ENCODE peak calls at places on chromosomes 7 and 10, in ten cellular contexts. E is iPS DF 6.9; V is SJSA1; H is CD4-positive, alpha-beta memory T cell; D is GM23248; Y is IMR-90; I is mesenchymal stem cell; X is GM23338; F is CD4-positive, CD25-positive, alpha-beta regulatory T cell; J is left ventricle myocardium inferior. T is an unnamed sample.

GRCh38 chr10:128912568-128913311 is 554.3 kb upstream of the MGMT start:
- DNase-seq in E (no peak), V (no peak), H (no peak), D (no peak), Y (no peak), I (no peak), X (no peak), F (no peak), J (no peak), T (no peak)

GRCh38 chr10:124646483-124647352 is 97.5 kb downstream of the FAM53B start:
- DNase-seq in E (no peak), V (no peak), H (no peak), D (peak; percentile 81), Y (peak; percentile 88), I (peak; percentile 80), X (no peak), F (no peak), J (peak; percentile 80), T (peak; percentile 92)

GRCh38 chr10:19724287-19724686 is 91.9 kb upstream of the PLXDC2 start:
- DNase-seq in E (no peak), V (no peak), H (no peak), D (no peak), Y (no peak), I (no peak), X (no peak), F (no peak), J (no peak), T (no peak)

GRCh38 chr7:73652541-73652949 is 15.1 kb upstream of the VPS37D start:
- DNase-seq in E (no peak), V (no peak), H (no peak), D (no peak), Y (no peak), I (no peak), X (no peak), F (no peak), J (no peak), T (no peak)

GRCh38 chr10:10542368-10542961 is 475.2 kb upstream of the CELF2 start:
- DNase-seq in E (no peak), V (no peak), H (no peak), D (peak; percentile 3), Y (peak; percentile 15), I (no peak), X (no peak), F (no peak), J (no peak), T (no peak)

GRCh38 chr7:134458341-134458805 is 527 bp downstream of the AKR1B1 start:
- DNase-seq in E (no peak), V (peak; percentile 71), H (peak; percentile 47), D (peak; percentile 78), Y (peak; percentile 34), I (peak; percentile 63), X (peak; percentile 79), F (peak; percentile 33), J (peak; percentile 42), T (peak; percentile 72)

GRCh38 chr10:102501201-102502028 is 1.1 kb downstream of the ACTR1A start:
- DNase-seq in E (no peak), V (peak; percentile 21), H (no peak), D (peak; percentile 56), Y (peak; percentile 25), I (no peak), X (peak; percentile 26), F (no peak), J (no peak), T (no peak)

GRCh38 chr7:134866581-134866980 is 87.1 kb downstream of the CALD1 start:
- DNase-seq in E (no peak), V (peak; percentile 37), H (no peak), D (peak; percentile 38), Y (peak; percentile 55), I (peak; percentile 77), X (peak; percentile 32), F (no peak), J (no peak), T (no peak)

GRCh38 chr7:20238754-20239324 is 21.7 kb upstream of the MACC1 start:
- DNase-seq in E (no peak), V (no peak), H (no peak), D (no peak), Y (no peak), I (no peak), X (no peak), F (no peak), J (no peak), T (peak; percentile 30)

GRCh38 chr10:93816123-93816747 is 58.5 kb downstream of the LGI1 start:
- DNase-seq in E (peak; percentile 50), V (peak; percentile 61), H (peak; percentile 9), D (peak; percentile 84), Y (peak; percentile 47), I (peak; percentile 79), X (peak; percentile 76), F (no peak), J (peak; percentile 36), T (peak; percentile 86)

GRCh38 chr7:83832009-83832408 is 183.1 kb upstream of the SEMA3E start:
- DNase-seq in E (no peak), V (no peak), H (no peak), D (no peak), Y (no peak), I (no peak), X (no peak), F (no peak), J (no peak), T (no peak)

GRCh38 chr10:112732277-112732891 is 217.7 kb upstream of the TCF7L2 start:
- DNase-seq in E (no peak), V (peak; percentile 33), H (no peak), D (peak; percentile 41), Y (no peak), I (peak; percentile 34), X (no peak), F (no peak), J (no peak), T (no peak)

GRCh38 chr7:115024276-115024675 is 102.4 kb downstream of the MDFIC start:
- DNase-seq in E (no peak), V (no peak), H (no peak), D (no peak), Y (no peak), I (no peak), X (no peak), F (no peak), J (no peak), T (no peak)

GRCh38 chr7:31087351-31087750 is 35.2 kb downstream of the ADCYAP1R1 start:
- DNase-seq in E (no peak), V (no peak), H (no peak), D (no peak), Y (no peak), I (no peak), X (no peak), F (no peak), J (no peak), T (no peak)

GRCh38 chr10:100736144-100736808 is 9.1 kb upstream of the PAX2 start:
- DNase-seq in E (no peak), V (no peak), H (no peak), D (no peak), Y (no peak), I (no peak), X (no peak), F (no peak), J (no peak), T (no peak)
- H3K27me3 ChIP-seq in E (peaks cover 96% of the 10 kb centered on the region), V (peaks cover 98% of the 10 kb centered on the region), H (peaks cover 58% of the 10 kb centered on the region), D (peaks cover 98% of the 10 kb centered on the region), Y (peaks cover 96% of the 10 kb centered on the region), I (peaks cover 98% of the 10 kb centered on the region), X (peaks cover 100% of the 10 kb centered on the region), F (peaks cover 46% of the 10 kb centered on the region), J (peaks cover 100% of the 10 kb centered on the region), T (peaks cover 3% of the 10 kb centered on the region)

GRCh38 chr7:75623390-75624133 is 115.2 kb downstream of the HIP1 start:
- DNase-seq in E (no peak), V (no peak), H (no peak), D (peak; percentile 14), Y (peak; percentile 11), I (peak; percentile 47), X (peak; percentile 35), F (no peak), J (no peak), T (peak; percentile 36)
- H3K4me1 ChIP-seq in E (peaks cover 3% of the 10 kb centered on the region), V (no peaks in the 10 kb centered on the region), H (peaks cover 5% of the 10 kb centered on the region), D (peaks cover 7% of the 10 kb centered on the region), Y (peaks cover 5% of the 10 kb centered on the region), I (peaks cover 9% of the 10 kb centered on the region), X (peaks cover 3% of the 10 kb centered on the region), F (peaks cover 5% of the 10 kb centered on the region), J (peaks cover 29% of the 10 kb centered on the region), T (peaks cover 18% of the 10 kb centered on the region)

GRCh38 chr10:103696094-103696410 is 159.3 kb downstream of the SH3PXD2A start:
- DNase-seq in E (no peak), V (no peak), H (no peak), D (no peak), Y (no peak), I (no peak), X (no peak), F (no peak), J (no peak), T (no peak)
- H3K27me3 ChIP-seq in E (peaks cover 12% of the 10 kb centered on the region), V (peaks cover 9% of the 10 kb centered on the region), H (no peaks in the 10 kb centered on the region), D (no peaks in the 10 kb centered on the region), Y (no peaks in the 10 kb centered on the region), I (peaks cover 4% of the 10 kb centered on the region), X (peaks cover 34% of the 10 kb centered on the region), F (no peaks in the 10 kb centered on the region), J (no peaks in the 10 kb centered on the region), T (no peaks in the 10 kb centered on the region)

GRCh38 chr7:29969706-29970105 is 19.9 kb downstream of the SCRN1 start:
- DNase-seq in E (no peak), V (no peak), H (no peak), D (no peak), Y (no peak), I (no peak), X (no peak), F (no peak), J (no peak), T (no peak)

GRCh38 chr7:29971566-29972314 is 17.9 kb downstream of the SCRN1 start:
- DNase-seq in E (no peak), V (no peak), H (no peak), D (no peak), Y (no peak), I (no peak), X (no peak), F (no peak), J (no peak), T (no peak)

GRCh38 chr7:29970158-29970557 is 19.4 kb downstream of the SCRN1 start:
- DNase-seq in E (no peak), V (no peak), H (no peak), D (no peak), Y (no peak), I (no peak), X (no peak), F (no peak), J (no peak), T (no peak)

GRCh38 chr7:29972315-29972669 is 17.3 kb downstream of the SCRN1 start:
- DNase-seq in E (no peak), V (no peak), H (no peak), D (no peak), Y (no peak), I (no peak), X (no peak), F (no peak), J (no peak), T (no peak)

DNA sequence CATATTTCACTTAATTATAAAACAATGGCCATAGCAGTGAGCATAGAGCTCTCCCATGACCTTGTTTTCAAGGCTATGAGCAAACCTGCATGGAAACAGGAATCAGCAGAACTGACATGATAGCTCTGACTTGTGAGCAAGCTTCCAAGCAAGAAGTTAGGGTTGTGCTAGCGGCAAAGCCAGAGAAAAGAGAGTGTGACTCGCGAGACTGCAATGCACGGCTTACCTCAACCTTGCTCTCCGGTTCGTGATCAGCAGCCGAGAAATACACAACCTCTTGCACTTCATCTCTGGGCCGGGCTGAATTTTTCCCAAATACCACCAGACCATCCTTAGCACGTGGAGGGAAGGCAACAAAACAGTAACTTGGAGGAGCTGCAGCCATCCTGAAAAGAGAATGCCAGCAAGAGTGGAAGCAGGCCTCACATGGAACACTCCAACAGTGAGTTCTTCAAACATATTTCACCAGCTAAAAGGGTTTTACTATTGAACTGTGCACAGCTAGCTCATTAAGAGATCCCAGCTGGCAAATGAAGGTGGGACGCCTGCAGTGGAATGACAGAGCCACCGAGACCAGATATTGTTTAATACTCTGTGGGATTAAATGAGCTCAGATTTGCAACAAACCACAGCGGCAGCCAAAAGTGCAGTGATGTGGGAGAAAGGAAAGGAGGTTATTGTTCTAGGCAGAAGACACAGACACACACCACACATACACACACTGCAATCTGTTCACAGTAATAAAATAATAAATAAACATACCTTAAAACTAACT is 20.7 kb downstream of the SCRN1 start:
- DNase-seq in E (no peak), V (peak; percentile 36), H (no peak), D (no peak), Y (peak; percentile 91), I (peak; percentile 82), X (no peak), F (no peak), J (no peak), T (no peak)
- H3K4me1 ChIP-seq in E (no peaks in the 10 kb centered on the region), V (peaks cover 14% of the 10 kb centered on the region), H (no peaks in the 10 kb centered on the region), D (no peaks in the 10 kb centered on the region), Y (peaks cover 4% of the 10 kb centered on the region), I (peaks cover 4% of the 10 kb centered on the region), X (peaks cover 16% of the 10 kb centered on the region), F (no peaks in the 10 kb centered on the region), J (peaks cover 8% of the 10 kb centered on the region), T (no peaks in the 10 kb centered on the region)